ENCODE peak calls at places on chromosomes 12 and 14, in five cellular contexts. B is Peyer's patch; Y is stimulated activated CD4-positive, alpha-beta T cell treated with anti-CD3 and anti-CD28 coated beads, TNF-alpha, amount 100 ng/mL, for 4 hours; J is M059J; P is mesendoderm. V is an unnamed sample.

GRCh38 chr14:99757331-99758070 is 35.7 kb upstream of the EML1 start:
- DNase-seq in Y (no peak), P (no peak), B (no peak), J (peak), V (no peak)

GRCh38 chr14:68466491-68466977 is 326.3 kb downstream of the ZFP36L1 start:
- DNase-seq in Y (no peak), P (no peak), B (no peak), J (peak), V (no peak)

GRCh38 chr12:113149361-113150150 is at the start of gene CFAP73:
- DNase-seq in P (peak), B (peak), Y (no peak), J (peak), V (no peak)

GRCh38 chr12:110744176-110744575 is 1.5 kb upstream of the PPP1CC start:
- DNase-seq in P (no peak), B (no peak), Y (no peak), J (peak), V (no peak)

GRCh38 chr12:83196694-83197350 is 510.1 kb downstream of the TMTC2 start:
- DNase-seq in B (no peak), Y (no peak), J (no peak), P (no peak), V (no peak)

GRCh38 chr12:51972849-51973273 is 21.4 kb downstream of the ACVR1B start:
- DNase-seq in B (peak), P (peak), J (no peak), Y (no peak), V (no peak)

GRCh38 chr12:48865141-48865440 is 579 bp downstream of the RND1 start:
- DNase-seq in P (peak), J (no peak), Y (no peak), B (no peak), V (no peak)

GRCh38 chr12:66066071-66066928 is 64.2 kb downstream of the LLPH start:
- DNase-seq in P (peak), B (no peak), J (peak), Y (no peak), V (no peak)

GRCh38 chr14:39376671-39377403 is 55.4 kb downstream of the FBXO33 start:
- DNase-seq in J (peak), B (no peak), P (peak), Y (no peak), V (no peak)

GRCh38 chr14:64766430-64767151 is 62.4 kb downstream of the PLEKHG3 start:
- DNase-seq in B (no peak), Y (no peak), P (peak), J (no peak), V (no peak)

GRCh38 chr12:28631831-28632230 is 441.6 kb downstream of the CCDC91 start:
- DNase-seq in Y (no peak), J (no peak), B (no peak), P (no peak), V (no peak)

GRCh38 chr14:98808494-98809407 is 463.2 kb downstream of the BCL11B start:
- DNase-seq in P (peak), Y (no peak), J (no peak), B (no peak), V (peak)

GRCh38 chr12:5078423-5078822 is 34.7 kb downstream of the KCNA5 start:
- DNase-seq in B (no peak), Y (no peak), J (peak), P (no peak), V (no peak)

GRCh38 chr14:54447231-54447692 is 6.1 kb upstream of the CNIH1 start:
- DNase-seq in B (peak), Y (no peak), J (no peak), P (no peak), V (no peak)

GRCh38 chr14:22614240-22614799 is 16.2 kb downstream of the ABHD4 start:
- DNase-seq in Y (no peak), J (peak), P (peak), B (no peak), V (peak)

GRCh38 chr14:95466506-95466905 is 49.9 kb downstream of the SYNE3 start:
- DNase-seq in B (no peak), J (no peak), P (no peak), Y (no peak), V (no peak)

GRCh38 chr12:122875590-122876220 is 20.2 kb downstream of the VPS37B start:
- DNase-seq in B (peak), P (no peak), Y (no peak), J (no peak), V (no peak)

GRCh38 chr14:75123991-75124390 is 2.9 kb downstream of the NEK9 start:
- DNase-seq in J (peak), B (peak), Y (no peak), P (peak), V (no peak)

GRCh38 chr12:89351489-89352241 is 636 bp downstream of the DUSP6 start:
- DNase-seq in P (no peak), Y (no peak), J (peak), B (peak), V (peak)

GRCh38 chr12:65232490-65233077 is 45.9 kb upstream of the MSRB3 start:
- DNase-seq in J (peak), P (peak), B (no peak), Y (no peak), V (no peak)

GRCh38 chr12:22459872-22460490 is 84.4 kb downstream of the C2CD5 start:
- DNase-seq in Y (no peak), P (peak), J (peak), B (no peak), V (peak)

GRCh38 chr12:58007875-58008274 is 66.5 kb downstream of the ATP23 start:
- DNase-seq in Y (no peak), P (no peak), B (no peak), J (peak), V (no peak)

GRCh38 chr12:16619537-16619936 is 13.6 kb upstream of the LMO3 start:
- DNase-seq in B (no peak), Y (no peak), J (no peak), P (no peak), V (no peak)

GRCh38 chr12:44889162-44889561 is 13.0 kb upstream of the NELL2 start:
- DNase-seq in J (no peak), Y (no peak), P (peak), B (no peak), V (no peak)

GRCh38 chr14:23153891-23154796 is 29.3 kb downstream of the SLC7A8 start:
- DNase-seq in Y (no peak), J (peak), B (peak), P (peak), V (peak)

GRCh38 chr12:71295913-71296312 is 138.1 kb upstream of the TSPAN8 start:
- DNase-seq in J (no peak), B (no peak), Y (no peak), P (no peak), V (no peak)

GRCh38 chr14:23568600-23569310 is 1.2 kb upstream of the AP1G2 start:
- DNase-seq in Y (no peak), J (peak), B (peak), P (peak), V (no peak)

GRCh38 chr12:62103736-62104135 is 156.5 kb upstream of the USP15 start:
- DNase-seq in P (no peak), J (no peak), Y (no peak), B (no peak), V (no peak)

GRCh38 chr12:22904485-22904884 is 279.5 kb downstream of the ETNK1 start:
- DNase-seq in B (no peak), Y (no peak), P (no peak), J (no peak), V (no peak)

GRCh38 chr14:69483765-69484443 is 624 bp upstream of the PLEKHD1 start:
- DNase-seq in J (peak), Y (no peak), B (no peak), P (peak), V (no peak)

GRCh38 chr12:126767334-126767733 is 1499.6 kb upstream of the TMEM132C start:
- DNase-seq in Y (no peak), P (no peak), B (no peak), J (no peak), V (no peak)

GRCh38 chr14:76917158-76917596 is 91.0 kb downstream of the LRRC74A start:
- DNase-seq in P (peak), Y (no peak), B (peak), J (peak), V (peak)

GRCh38 chr14:78902010-78902623 is 731.9 kb downstream of the NRXN3 start:
- DNase-seq in P (peak), J (peak), B (no peak), Y (no peak), V (peak)

GRCh38 chr14:106691601-106692291 is 1165.4 kb downstream of the TMEM121 start:
- DNase-seq in B (peak), J (no peak), Y (no peak), P (peak), V (no peak)

GRCh38 chr14:95092723-95093122 is 64.6 kb downstream of the DICER1 start:
- DNase-seq in Y (no peak), P (no peak), J (no peak), B (no peak), V (no peak)

GRCh38 chr12:109731231-109731731 is 17.7 kb downstream of the FAM222A start:
- DNase-seq in Y (no peak), J (no peak), B (peak), P (no peak), V (no peak)

GRCh38 chr12:1575799-1576401 is 18.5 kb downstream of the FBXL14 start:
- DNase-seq in J (no peak), Y (no peak), B (no peak), P (no peak), V (peak)

V was measured in prostate gland.